ENCODE peak calls at places on chromosomes 3 and 15, in ten cellular contexts. S, W, K, Z, I, A, H, U, M and F are unnamed samples.

GRCh38 chr3:31300802-31301443 is 231.8 kb upstream of the STT3B start:
- DNase-seq in I (no peak), K (no peak), S (no peak), W (peak), U (no peak), H (no peak), Z (no peak), A (no peak), M (no peak), F (no peak)

GRCh38 chr3:46482632-46483311 is 15.0 kb upstream of the RTP3 start:
- DNase-seq in I (no peak), A (no peak), S (no peak), M (no peak), K (no peak), H (no peak), Z (no peak), W (peak), U (no peak), F (no peak)

GRCh38 chr3:147305533-147306241 is 100.7 kb downstream of the ZIC4 start:
- DNase-seq in A (no peak), K (no peak), S (no peak), U (no peak), I (no peak), H (no peak), W (no peak), Z (no peak), M (no peak), F (no peak)

GRCh38 chr15:61216519-61216918 is 12.6 kb downstream of the RORA start:
- DNase-seq in S (no peak), I (no peak), H (no peak), K (no peak), A (no peak), U (no peak), M (no peak), Z (peak), W (no peak), F (no peak)

GRCh38 chr3:24299801-24300626 is 194.6 kb downstream of the THRB start:
- DNase-seq in H (no peak), W (peak), Z (no peak), A (no peak), I (no peak), U (no peak), S (no peak), K (no peak), M (no peak), F (no peak)

GRCh38 chr3:140834266-140835037 is 107.2 kb upstream of the SLC25A36 start:
- DNase-seq in A (no peak), K (no peak), U (no peak), Z (no peak), I (no peak), S (no peak), M (no peak), H (no peak), W (no peak), F (no peak)

GRCh38 chr3:18249126-18249525 is 176.0 kb downstream of the SATB1 start:
- DNase-seq in M (no peak), S (no peak), H (no peak), Z (no peak), K (no peak), I (no peak), W (no peak), A (no peak), U (no peak), F (no peak)

GRCh38 chr3:14883226-14883625 is 64.2 kb upstream of the NR2C2 start:
- DNase-seq in U (no peak), I (no peak), Z (no peak), A (no peak), W (no peak), S (no peak), K (no peak), H (no peak), M (no peak), F (no peak)

GRCh38 chr3:124886168-124887051 is 755 bp downstream of the ITGB5 start:
- DNase-seq in I (peak), W (peak), H (peak), Z (peak), M (peak), U (peak), K (peak), A (no peak), S (peak), F (no peak)

GRCh38 chr15:42846647-42847046 is 73.9 kb downstream of the TTBK2 start:
- DNase-seq in H (no peak), I (no peak), M (no peak), K (no peak), S (no peak), A (no peak), Z (no peak), U (no peak), W (no peak), F (no peak)

GRCh38 chr15:42843699-42844098 is 76.9 kb downstream of the TTBK2 start:
- DNase-seq in H (no peak), W (no peak), U (no peak), Z (no peak), S (no peak), M (no peak), I (no peak), A (no peak), K (no peak), F (no peak)

GRCh38 chr15:42845581-42845980 is 75.0 kb downstream of the TTBK2 start:
- DNase-seq in Z (no peak), S (no peak), U (no peak), H (no peak), M (no peak), W (no peak), A (no peak), I (no peak), K (no peak), F (no peak)
- H3K27ac ChIP-seq in Z (no peak), S (no peak), U (no peak), H (no peak), M (no peak), W (no peak), A (no peak), I (no peak), K (no peak), F (no peak)

GRCh38 chr3:118907909-118908308 is 126.7 kb downstream of the IGSF11 start:
- DNase-seq in U (no peak), I (no peak), W (no peak), H (no peak), M (no peak), A (no peak), K (no peak), S (no peak), Z (no peak), F (no peak)
- TF ChIP-seq CTCF in U (no peak), I (no peak), W (no peak), H (no peak), M (no peak), A (no peak), K (no peak), S (no peak), Z (no peak), F (no peak)

DNA sequence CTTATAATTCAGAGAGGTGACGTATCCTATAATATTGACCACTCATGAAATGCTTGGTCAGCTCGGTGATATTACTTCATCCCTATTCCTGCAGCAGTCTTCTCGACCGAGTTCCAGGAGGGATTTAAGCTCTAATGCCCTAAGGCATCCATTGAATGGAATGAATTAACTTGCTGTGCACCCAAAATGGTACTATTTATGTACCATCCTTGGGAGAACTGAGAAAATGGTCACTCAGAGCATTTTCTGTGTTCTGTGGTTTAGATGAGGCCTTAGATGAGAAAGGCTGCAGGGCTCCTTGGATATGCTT is 637 bp downstream of the BLOC1S6 start:
- DNase-seq in U (no peak), M (no peak), A (no peak), H (no peak), K (no peak), I (no peak), Z (no peak), W (no peak), S (no peak), F (no peak)
- H3K27ac ChIP-seq in U (peak), M (peak), A (peak), H (peak), K (peak), I (peak), Z (peak), W (peak), S (peak), F (peak)

DNA sequence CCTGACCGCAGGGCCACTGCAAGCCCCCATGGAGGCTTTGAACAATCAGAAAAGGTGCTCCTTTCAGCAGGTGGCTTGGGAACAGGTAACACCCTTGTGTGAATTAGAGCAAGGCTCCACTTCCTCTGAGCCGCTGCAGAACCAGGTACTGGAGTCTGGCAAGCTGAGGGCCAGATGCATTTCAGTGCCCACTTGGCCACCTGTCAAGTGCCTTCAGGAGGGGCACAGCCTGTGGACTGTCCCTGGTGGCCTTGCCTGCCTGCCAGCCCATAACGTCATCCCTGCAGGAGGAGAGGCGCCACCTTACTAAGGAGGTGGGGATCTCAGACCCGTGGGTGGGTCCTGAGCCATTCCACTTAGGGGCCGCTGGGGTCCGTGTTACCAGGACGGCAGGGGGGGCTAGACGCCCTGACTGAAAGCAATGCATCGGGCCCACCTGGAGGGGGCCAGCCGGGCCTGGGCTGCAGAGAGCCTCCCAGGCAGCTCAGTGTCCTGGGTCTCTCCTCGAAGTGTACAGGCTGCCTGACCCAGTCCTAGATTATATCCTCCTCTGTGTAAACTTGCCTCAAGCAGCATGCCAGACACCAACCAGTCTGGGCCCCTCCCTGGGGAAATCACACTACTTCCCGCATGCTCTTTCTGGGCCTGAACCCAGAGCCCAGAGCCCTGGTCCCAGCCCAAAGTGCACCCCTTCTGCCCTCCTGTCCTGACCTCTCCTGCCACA is 16.1 kb downstream of the SPTBN5 start:
- DNase-seq in H (peak), M (no peak), I (no peak), S (no peak), U (no peak), Z (no peak), W (no peak), K (no peak), A (no peak), F (no peak)
- TF ChIP-seq CTCF in H (no peak), M (no peak), I (no peak), S (no peak), U (no peak), Z (no peak), W (no peak), K (no peak), A (no peak), F (no peak)

GRCh38 chr3:42101048-42101447 is 9.9 kb downstream of the TRAK1 start:
- DNase-seq in Z (no peak), H (no peak), S (no peak), K (no peak), I (no peak), W (peak), U (peak), A (peak), M (no peak), F (no peak)
- H3K27ac ChIP-seq in Z (no peak), H (peak), S (peak), K (no peak), I (no peak), W (no peak), U (peak), A (no peak), M (peak), F (no peak)